ENCODE peak calls at places on chromosomes 2 and 18, in five cellular contexts. K is dorsolateral prefrontal cortex, J is PC-9, A is HCT116, R is neural progenitor cell. P is an unnamed sample.

GRCh38 chr18:28729321-28729720 is 552.4 kb upstream of the CDH2 start:
- DNase-seq in A (no peak), K (no peak), R (no peak), J (no peak), P (no peak)

GRCh38 chr2:181411105-181411849 is 45.9 kb upstream of the ITGA4 start:
- DNase-seq in K (no peak), J (no peak), A (no peak), R (peak), P (peak)

GRCh38 chr2:162085090-162085891 is 11.3 kb upstream of the DPP4 start:
- DNase-seq in J (no peak), R (no peak), K (no peak), A (no peak), P (peak)

GRCh38 chr2:238972146-238972445 is 124.2 kb downstream of the TWIST2 start:
- DNase-seq in K (no peak), J (no peak), R (no peak), A (no peak), P (no peak)

GRCh38 chr2:214830794-214831346 is 21.4 kb upstream of the BARD1 start:
- DNase-seq in J (no peak), R (peak), A (no peak), K (no peak), P (no peak)

GRCh38 chr2:6653281-6653750 is 212.4 kb downstream of the CMPK2 start:
- DNase-seq in R (no peak), A (no peak), K (no peak), J (no peak), P (no peak)

GRCh38 chr18:79169958-79170555 is 100.9 kb downstream of the ATP9B start:
- DNase-seq in J (no peak), K (no peak), R (no peak), A (no peak), P (no peak)

GRCh38 chr2:218569038-218569431 is 396 bp downstream of the CNOT9 start:
- DNase-seq in K (no peak), A (peak), J (peak), R (peak), P (peak)

GRCh38 chr18:31581498-31582197 is 10.0 kb upstream of the TTR start:
- DNase-seq in J (no peak), K (no peak), A (no peak), R (no peak), P (no peak)

GRCh38 chr2:19416784-19417684 is 58.6 kb upstream of the OSR1 start:
- DNase-seq in A (no peak), R (no peak), K (no peak), J (no peak), P (no peak)

GRCh38 chr2:185174353-185174752 is 564.3 kb upstream of the FSIP2 start:
- DNase-seq in J (no peak), A (no peak), K (no peak), R (no peak), P (no peak)

GRCh38 chr2:53829252-53829651 is 30.5 kb downstream of the GPR75 start:
- DNase-seq in A (no peak), R (no peak), J (no peak), K (no peak), P (no peak)

GRCh38 chr2:188452084-188452483 is 160.4 kb downstream of the GULP1 start:
- DNase-seq in J (no peak), R (no peak), K (no peak), A (no peak), P (no peak)

GRCh38 chr2:25372405-25373268 is 30.9 kb upstream of the DNMT3A start:
- DNase-seq in J (no peak), A (no peak), R (no peak), K (no peak), P (no peak)

GRCh38 chr2:43041167-43041566 is 185.2 kb downstream of the ZFP36L2 start:
- DNase-seq in K (no peak), J (peak), A (no peak), R (no peak), P (no peak)

GRCh38 chr2:37585982-37586621 is 85.3 kb downstream of the CDC42EP3 start:
- DNase-seq in J (peak), R (no peak), A (peak), K (peak), P (no peak)

GRCh38 chr18:65620076-65620696 is 130.6 kb upstream of the CDH7 start:
- DNase-seq in J (no peak), R (no peak), A (no peak), K (no peak), P (no peak)

GRCh38 chr2:41782306-41783158 is 265.3 kb upstream of the PKDCC start:
- DNase-seq in A (peak), K (no peak), J (peak), R (peak), P (no peak)

DNA sequence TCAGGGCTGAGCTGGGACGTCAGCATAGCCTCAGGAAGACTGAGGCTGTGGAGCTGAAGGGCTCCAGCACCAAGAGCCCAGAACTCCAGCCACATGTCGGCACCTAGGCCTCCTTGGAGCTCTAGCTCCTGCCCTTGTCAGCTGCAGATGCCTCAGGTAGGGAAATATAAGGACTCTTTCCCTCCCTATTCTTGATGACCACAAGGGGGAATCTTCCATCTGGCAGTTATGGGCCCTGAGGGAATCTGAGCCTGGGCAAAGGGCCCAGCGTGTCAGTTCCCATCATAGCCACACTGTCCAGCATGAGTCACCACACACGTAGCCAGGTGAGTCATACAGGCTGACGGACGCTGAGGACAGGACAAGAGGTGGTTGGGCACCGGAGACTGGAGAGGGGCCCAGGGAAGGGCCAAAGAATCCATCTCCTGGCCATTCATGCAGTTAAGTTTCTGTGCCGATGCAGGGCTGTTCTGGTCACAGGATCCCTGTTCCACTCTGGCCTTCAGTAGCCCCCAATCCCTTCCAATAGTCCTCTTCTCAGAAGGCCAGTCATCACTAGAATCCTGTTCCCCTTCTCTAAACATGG is 1.8 kb downstream of the MPV17 start:
- DNase-seq in A (peak), J (peak), R (peak), K (no peak), P (peak)
- H3K4me3 ChIP-seq in A (peak), J (peak), R (no peak), K (no peak), P (no peak)

DNA sequence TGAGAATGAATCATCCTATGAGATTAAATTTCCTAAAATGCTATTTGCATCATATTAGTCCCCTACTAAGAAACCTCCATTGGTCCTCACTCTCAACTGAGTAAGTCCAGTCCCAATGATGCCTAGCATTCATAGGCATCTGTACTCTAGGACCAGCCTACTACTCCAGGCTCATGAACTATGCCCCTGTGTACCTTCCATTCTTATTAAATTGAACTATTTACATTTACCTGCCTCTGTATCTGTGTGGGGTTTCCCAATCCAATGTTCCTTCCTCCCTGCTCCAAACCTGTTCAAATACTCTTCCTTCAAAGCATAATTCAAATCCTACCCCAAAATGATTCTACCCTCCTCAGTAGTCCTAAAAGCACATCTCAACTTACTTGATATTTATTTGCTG is 3.8 kb downstream of the MEMO1 start:
- DNase-seq in J (no peak), A (no peak), K (no peak), R (no peak), P (no peak)
- H3K4me3 ChIP-seq in J (no peak), A (no peak), K (no peak), R (no peak), P (no peak)

DNA sequence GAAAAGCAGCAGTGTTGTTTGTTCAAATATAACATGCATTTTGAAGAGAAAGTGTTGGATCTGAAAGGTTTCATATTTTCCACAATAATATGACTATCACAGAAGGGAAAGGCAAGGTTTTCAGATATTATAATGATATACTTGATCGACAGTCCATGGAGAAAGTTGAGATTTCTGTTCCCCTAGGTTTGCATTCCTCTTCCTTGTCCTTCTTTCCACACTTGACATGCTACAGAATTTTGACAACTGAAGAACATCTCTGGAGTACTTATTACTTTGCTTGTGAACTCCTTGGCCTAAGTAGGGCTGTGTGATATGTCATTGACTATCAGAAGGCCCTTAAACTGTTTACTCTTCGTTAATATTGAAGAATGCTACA is 46.5 kb downstream of the TMEFF2 start:
- DNase-seq in J (no peak), K (no peak), R (no peak), A (no peak), P (no peak)
- H3K4me3 ChIP-seq in J (no peak), K (no peak), R (no peak), A (no peak), P (no peak)

GRCh38 chr2:120442923-120443571 is 97.1 kb downstream of the INHBB start:
- DNase-seq in A (peak), R (peak), K (no peak), J (peak), P (no peak)
- H3K4me3 ChIP-seq in A (peak), R (peak), K (no peak), J (peak), P (peak)

GRCh38 chr2:109131777-109132176 is 2.8 kb downstream of the SH3RF3 start:
- DNase-seq in A (no peak), R (no peak), J (no peak), K (no peak), P (no peak)
- H3K4me3 ChIP-seq in A (no peak), R (no peak), J (peak), K (no peak), P (no peak)

GRCh38 chr2:199471443-199472057 is 13.8 kb upstream of the SATB2 start:
- DNase-seq in J (peak), R (peak), K (peak), A (no peak), P (no peak)

GRCh38 chr2:199470361-199470671 is 12.6 kb upstream of the SATB2 start:
- DNase-seq in R (no peak), J (no peak), A (no peak), K (no peak), P (no peak)

GRCh38 chr2:199468561-199469513 is 11.1 kb upstream of the SATB2 start:
- DNase-seq in R (peak), K (peak), J (no peak), A (no peak), P (no peak)

GRCh38 chr2:199469514-199470360 is 12.0 kb upstream of the SATB2 start:
- DNase-seq in K (no peak), J (no peak), A (no peak), R (peak), P (no peak)

GRCh38 chr2:199470672-199471442 is 13.1 kb upstream of the SATB2 start:
- DNase-seq in K (no peak), J (no peak), A (no peak), R (peak), P (no peak)
- H3K4me3 ChIP-seq in K (peak), J (no peak), A (no peak), R (peak), P (peak)

DNA sequence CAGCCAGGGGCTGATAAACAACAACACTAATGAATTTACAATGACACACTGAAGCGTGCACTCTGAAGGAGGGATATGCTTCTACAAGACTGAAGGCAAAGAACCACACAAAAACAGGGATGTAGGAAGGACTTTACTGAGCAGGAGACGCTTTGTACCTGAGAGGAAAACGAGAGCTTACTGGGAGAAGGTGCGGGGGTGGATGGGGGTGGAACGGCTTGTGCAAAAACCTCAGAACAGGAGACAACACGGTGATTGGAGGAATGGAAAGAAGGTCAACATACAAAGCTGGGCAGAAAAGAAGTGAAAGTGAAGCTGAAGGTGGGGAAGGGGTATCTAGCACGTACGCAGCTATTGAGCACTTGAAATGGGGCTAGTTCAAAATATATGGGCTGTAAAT is 93.1 kb downstream of the SLC8A1 start:
- DNase-seq in K (peak), A (no peak), R (no peak), J (no peak), P (no peak)
- H3K4me3 ChIP-seq in K (no peak), A (no peak), R (no peak), J (no peak), P (no peak)

GRCh38 chr2:167294031-167294774 is 405.9 kb downstream of the XIRP2 start:
- DNase-seq in K (peak), R (peak), A (no peak), J (no peak), P (no peak)
- H3K4me3 ChIP-seq in K (peak), R (peak), A (no peak), J (no peak), P (peak)

GRCh38 chr2:1551905-1552304 is 138.6 kb downstream of the TPO start:
- DNase-seq in A (no peak), R (no peak), K (no peak), J (no peak), P (no peak)

GRCh38 chr2:1552611-1553010 is 139.3 kb downstream of the TPO start:
- DNase-seq in J (no peak), K (no peak), A (no peak), R (no peak), P (no peak)

GRCh38 chr2:1548910-1549673 is 135.8 kb downstream of the TPO start:
- DNase-seq in R (no peak), K (no peak), A (no peak), J (no peak), P (no peak)

GRCh38 chr2:1550076-1550475 is 136.8 kb downstream of the TPO start:
- DNase-seq in A (no peak), R (no peak), K (no peak), J (no peak), P (no peak)

GRCh38 chr2:1550658-1551316 is 137.5 kb downstream of the TPO start:
- DNase-seq in A (peak), J (peak), R (peak), K (no peak), P (no peak)
- H3K4me3 ChIP-seq in A (no peak), J (no peak), R (no peak), K (no peak), P (no peak)

DNA sequence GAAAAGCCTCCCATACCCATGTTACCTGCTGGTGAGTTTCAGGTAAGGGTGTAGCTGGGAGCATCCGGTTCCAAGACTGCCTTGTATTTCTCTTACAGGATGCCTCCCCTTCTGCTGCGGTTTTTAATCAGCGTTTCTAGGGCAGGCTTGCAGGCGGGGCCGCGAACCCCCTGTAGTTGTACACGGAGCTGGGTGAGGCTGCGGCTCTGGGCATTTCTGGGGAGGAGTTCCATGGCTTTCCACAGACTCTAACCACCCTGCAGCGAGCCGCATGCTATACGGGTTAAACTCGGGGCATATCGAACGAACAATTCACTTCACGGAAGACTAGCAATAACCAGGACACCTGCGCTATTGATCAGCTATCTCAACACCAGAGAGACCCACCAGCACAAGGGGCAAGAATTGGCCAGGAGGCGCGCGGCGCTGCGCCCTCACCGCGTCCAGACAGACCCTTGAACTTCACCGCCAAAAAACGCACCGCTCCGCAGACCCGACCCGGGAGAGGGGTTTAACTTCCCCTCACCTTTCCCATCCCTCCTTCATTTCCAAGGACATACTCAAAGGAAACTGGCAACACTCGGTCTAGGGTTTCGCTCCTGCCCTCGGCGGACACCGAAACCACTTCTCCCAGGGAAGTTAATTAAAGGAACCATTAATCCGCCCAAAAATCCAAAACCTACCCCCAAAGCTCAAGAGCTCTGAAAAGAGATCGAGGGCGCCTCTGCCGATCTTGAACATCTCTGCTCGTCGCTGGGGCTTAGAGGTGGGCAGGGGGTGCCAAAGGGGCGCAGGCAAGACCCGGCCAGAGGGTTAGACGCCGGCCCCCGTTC is 909 bp downstream of the TGFA start:
- DNase-seq in J (peak), R (peak), K (no peak), A (no peak), P (no peak)
- H3K4me3 ChIP-seq in J (peak), R (peak), K (peak), A (peak), P (peak)

P was measured in retinal pigment epithelial cell.